ENCODE peak calls at places on chromosome X, in five cellular contexts. Z is H4, U is DMS 273 treated with DMSO at 0.1 percent for 48 hours, N is SJSA1, E is GM10248. C is an unnamed sample.

GRCh38 chrX:140439455-140439854 is 65.4 kb downstream of the SOX3 start:
- DNase-seq in Z (no peak), U (no peak), N (no peak), E (no peak), C (no peak)

GRCh38 chrX:65528705-65529340 is 5.8 kb downstream of the LAS1L start:
- DNase-seq in Z (peak), U (no peak), N (peak), E (peak), C (peak)

GRCh38 chrX:41386222-41386990 is 52.4 kb downstream of the DDX3X start:
- DNase-seq in Z (no peak), U (no peak), N (no peak), E (no peak), C (no peak)

GRCh38 chrX:53313746-53314105 is 32.3 kb upstream of the IQSEC2 start:
- DNase-seq in Z (no peak), U (no peak), N (no peak), E (no peak), C (no peak)

GRCh38 chrX:41600266-41600665 is 88.5 kb upstream of the GPR34 start:
- DNase-seq in Z (no peak), U (no peak), N (peak), E (no peak), C (peak)

GRCh38 chrX:48530736-48531135 is 8.8 kb upstream of the TBC1D25 start:
- DNase-seq in Z (no peak), U (no peak), N (no peak), E (no peak), C (peak)

GRCh38 chrX:51837926-51838325 is 55.5 kb upstream of the MAGED1 start:
- DNase-seq in Z (peak), U (no peak), N (no peak), E (no peak), C (no peak)

GRCh38 chrX:8179653-8180052 is 8.6 kb upstream of the VCX2 start:
- DNase-seq in Z (no peak), U (no peak), N (no peak), E (no peak), C (no peak)

GRCh38 chrX:10259716-10260115 is 102.9 kb downstream of the CLCN4 start:
- DNase-seq in Z (no peak), U (no peak), N (no peak), E (no peak), C (no peak)

GRCh38 chrX:34770511-34770910 is 113.4 kb upstream of the TMEM47 start:
- DNase-seq in Z (no peak), U (no peak), N (no peak), E (no peak), C (no peak)

GRCh38 chrX:86421771-86422170 is 273.5 kb downstream of the DACH2 start:
- DNase-seq in Z (no peak), U (no peak), N (no peak), E (no peak), C (no peak)

GRCh38 chrX:13893826-13894225 is 76.9 kb upstream of the GPM6B start:
- DNase-seq in Z (no peak), U (no peak), N (no peak), E (no peak), C (no peak)

GRCh38 chrX:85569691-85570090 is 190.2 kb upstream of the POF1B start:
- DNase-seq in Z (no peak), U (no peak), N (no peak), E (no peak), C (no peak)

C was measured in A172.